ENCODE peak calls at places on chromosomes 2 and 18, in six cellular contexts. O, D, Y, E, M and H are unnamed samples.

GRCh38 chr2:84970266-84970955 is 550 bp upstream of the KCMF1 start:
- DNase-seq in M (peak), O (peak), Y (peak), D (no peak), E (no peak), H (no peak)

GRCh38 chr18:58362027-58362575 is 266.8 kb downstream of the ALPK2 start:
- DNase-seq in E (no peak), O (peak), Y (no peak), M (no peak), D (peak), H (no peak)

GRCh38 chr18:22186484-22186971 is 17.1 kb downstream of the GATA6 start:
- DNase-seq in D (no peak), M (no peak), E (no peak), Y (no peak), O (no peak), H (no peak)

GRCh38 chr2:230924092-230924469 is 961 bp downstream of the GPR55 start:
- DNase-seq in D (no peak), O (no peak), Y (no peak), E (no peak), M (no peak), H (no peak)

GRCh38 chr2:11398710-11399109 is 54.3 kb upstream of the ROCK2 start:
- DNase-seq in D (no peak), M (no peak), Y (no peak), O (no peak), E (no peak), H (no peak)

GRCh38 chr2:214881647-214882205 is 72.2 kb upstream of the BARD1 start:
- DNase-seq in O (no peak), D (no peak), E (no peak), M (no peak), Y (no peak), H (peak)

GRCh38 chr2:64021578-64021977 is 2.4 kb upstream of the VPS54 start:
- DNase-seq in E (peak), M (no peak), O (peak), Y (no peak), D (no peak), H (no peak)

GRCh38 chr2:52703004-52703403 is 1064.6 kb upstream of the CHAC2 start:
- DNase-seq in M (no peak), D (no peak), E (no peak), O (no peak), Y (no peak), H (no peak)

GRCh38 chr2:38281095-38281742 is 95.9 kb downstream of the ATL2 start:
- DNase-seq in Y (no peak), O (no peak), D (no peak), M (no peak), E (no peak), H (no peak)

GRCh38 chr2:180763249-180763989 is 217.0 kb upstream of the UBE2E3 start:
- DNase-seq in O (no peak), D (no peak), Y (no peak), E (peak), M (no peak), H (no peak)

GRCh38 chr2:45627911-45628310 is 16.8 kb upstream of the SRBD1 start:
- DNase-seq in O (peak), D (no peak), E (no peak), Y (no peak), M (no peak), H (no peak)

GRCh38 chr2:128361376-128362131 is 42.9 kb upstream of the HS6ST1 start:
- DNase-seq in M (no peak), O (no peak), Y (no peak), E (no peak), D (no peak), H (no peak)

GRCh38 chr2:219551412-219551811 is 7.6 kb downstream of the TMEM198 start:
- DNase-seq in Y (no peak), M (peak), D (no peak), E (no peak), O (peak), H (no peak)

GRCh38 chr2:231642631-231643493 is 50.2 kb downstream of the TEX44 start:
- DNase-seq in M (peak), O (peak), E (peak), Y (peak), D (peak), H (peak)

GRCh38 chr2:186017278-186017677 is 278.7 kb downstream of the FSIP2 start:
- DNase-seq in O (no peak), E (no peak), D (no peak), M (no peak), Y (no peak), H (no peak)

GRCh38 chr2:102000813-102001766 is 9.3 kb downstream of the IL1R2 start:
- DNase-seq in O (no peak), E (no peak), Y (no peak), M (no peak), D (no peak), H (no peak)

GRCh38 chr2:102001767-102002142 is 10.0 kb downstream of the IL1R2 start:
- DNase-seq in E (no peak), M (no peak), O (no peak), D (no peak), Y (no peak), H (no peak)

GRCh38 chr2:102000012-102000411 is 8.3 kb downstream of the IL1R2 start:
- DNase-seq in O (no peak), M (no peak), Y (no peak), D (no peak), E (no peak), H (no peak)

GRCh38 chr2:102003696-102004095 is 11.9 kb downstream of the IL1R2 start:
- DNase-seq in D (no peak), O (no peak), E (no peak), Y (no peak), M (no peak), H (no peak)

DNA sequence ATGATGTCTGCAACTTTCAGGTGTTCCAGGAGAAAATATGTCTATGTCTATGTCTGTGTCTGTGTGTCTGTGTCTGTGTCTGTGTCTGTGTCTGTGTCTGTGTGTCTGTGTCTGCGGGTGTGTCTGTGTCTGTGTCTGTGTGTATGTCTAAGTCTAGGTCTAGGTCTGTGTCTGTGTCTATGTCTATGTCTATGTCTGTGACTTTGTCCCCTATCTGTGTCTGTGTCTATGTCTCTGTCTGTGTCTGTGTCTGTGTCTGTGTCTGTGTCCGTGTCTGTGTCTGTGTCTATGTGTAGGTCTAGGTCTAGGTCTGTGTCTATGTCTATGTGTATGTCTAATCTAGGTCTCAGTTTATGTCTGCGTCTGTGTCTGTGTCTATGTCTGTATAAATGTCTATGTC is 10.5 kb downstream of the IL1R2 start:
- DNase-seq in Y (no peak), O (no peak), M (no peak), D (no peak), E (no peak), H (no peak)
- TF ChIP-seq BHLHE40 in Y (no peak), O (no peak), M (no peak), D (no peak), E (no peak), H (no peak)

DNA sequence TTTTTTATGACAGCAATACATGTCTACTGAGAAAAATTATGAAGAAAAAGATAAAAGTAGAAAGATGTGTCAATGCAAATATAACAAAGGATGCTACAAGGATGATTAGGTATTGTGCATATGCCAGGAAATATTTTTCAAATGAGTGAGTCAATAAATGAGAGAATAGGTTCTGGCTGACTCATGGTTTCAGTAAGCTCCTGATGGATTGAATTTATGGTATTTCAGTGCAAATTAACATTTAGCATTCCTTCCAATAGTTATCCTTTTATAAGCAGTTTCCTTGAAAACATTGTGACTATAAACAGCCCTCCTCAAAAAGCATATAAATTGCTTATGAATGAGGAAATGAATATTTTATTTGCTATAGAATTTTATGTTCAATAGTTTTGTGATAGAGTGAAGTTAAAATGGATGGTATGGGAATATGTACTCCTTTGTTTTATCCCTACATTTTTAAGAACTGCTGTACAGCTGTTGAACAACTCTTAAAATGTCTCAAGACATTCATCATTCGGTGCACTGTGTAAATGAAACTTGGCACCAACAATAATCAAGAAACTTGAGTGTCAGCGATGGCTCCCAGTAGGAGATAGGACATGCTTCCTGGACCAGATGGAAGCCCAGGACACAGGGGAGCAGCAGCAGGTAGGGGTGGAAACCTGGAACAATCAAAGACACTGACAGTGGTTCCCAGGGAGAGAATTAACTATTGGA is 144.7 kb downstream of the PMAIP1 start:
- DNase-seq in D (peak), E (no peak), Y (no peak), O (peak), M (no peak), H (no peak)
- TF ChIP-seq BHLHE40 in D (no peak), E (no peak), Y (no peak), O (no peak), M (no peak), H (no peak)

DNA sequence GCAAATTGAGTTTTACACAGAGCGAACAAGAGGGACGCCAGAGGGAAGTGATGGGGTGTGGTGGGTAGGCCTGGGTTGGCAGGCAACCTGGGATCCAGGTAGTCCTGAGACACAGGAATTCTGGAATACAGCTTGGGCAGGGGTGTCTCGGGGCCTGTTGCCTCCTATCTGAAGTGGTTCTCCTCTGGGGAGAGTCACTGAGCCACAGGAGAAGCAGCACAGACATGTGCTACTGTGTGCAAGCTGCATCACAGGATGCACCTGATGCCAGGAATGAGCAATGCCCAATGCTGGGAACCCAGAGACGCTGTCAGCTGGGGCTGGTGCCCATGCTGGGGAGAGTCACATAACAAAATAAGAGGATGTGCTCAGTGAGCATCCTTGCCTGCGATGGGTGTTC is 100.7 kb downstream of the TEX51 start:
- DNase-seq in Y (no peak), D (no peak), E (no peak), O (no peak), M (no peak), H (no peak)
- TF ChIP-seq BHLHE40 in Y (no peak), D (no peak), E (no peak), O (no peak), M (no peak), H (no peak)

DNA sequence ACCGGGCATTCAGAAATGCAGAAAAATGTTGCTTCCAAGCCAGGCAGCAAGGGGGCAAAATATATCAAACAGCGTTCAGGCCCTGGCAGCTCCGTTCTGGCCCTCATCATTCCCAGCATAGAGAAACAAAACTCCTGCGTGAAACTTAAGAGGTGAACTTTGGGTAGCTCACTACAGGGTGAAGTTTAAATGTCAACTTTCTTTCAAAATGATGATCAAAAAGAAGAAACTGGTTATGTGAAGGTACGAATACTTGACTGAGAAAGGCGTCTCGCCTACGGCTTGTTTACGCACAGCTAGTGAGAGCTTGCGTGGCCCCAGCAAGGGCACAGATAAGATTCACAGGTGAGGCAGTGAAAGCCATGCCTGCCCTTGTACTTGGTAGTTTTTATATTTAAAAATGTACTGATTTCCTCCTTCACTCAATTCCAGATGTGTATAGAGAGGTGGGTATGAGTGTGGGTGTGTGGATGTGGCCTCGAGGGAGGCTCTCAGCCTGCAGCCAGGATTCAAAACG is 127.5 kb downstream of the NFATC1 start:
- DNase-seq in D (no peak), M (no peak), Y (no peak), O (no peak), E (no peak), H (no peak)
- TF ChIP-seq BHLHE40 in D (no peak), M (no peak), Y (no peak), O (no peak), E (no peak), H (no peak)

DNA sequence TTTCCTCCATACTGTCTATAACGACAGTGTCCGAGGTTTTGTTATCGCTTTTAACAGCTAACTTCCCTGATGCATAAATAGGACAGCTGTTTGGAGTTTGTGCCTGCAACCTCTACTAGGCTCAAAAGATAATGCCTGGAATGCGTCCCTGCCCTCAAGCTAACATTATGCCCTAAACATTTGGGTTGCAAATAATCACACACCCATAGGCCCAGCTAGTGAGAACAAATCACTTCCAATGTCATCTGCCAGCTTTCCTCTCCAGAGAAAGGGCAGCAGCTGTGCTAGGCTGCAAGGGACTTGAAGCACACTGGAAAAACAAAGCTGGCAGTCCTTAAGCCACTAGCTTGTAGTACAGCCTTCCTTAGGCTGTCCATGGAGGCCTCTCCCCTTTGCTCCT is 201.8 kb upstream of the LYPD1 start:
- DNase-seq in M (no peak), E (no peak), D (no peak), O (no peak), Y (no peak), H (no peak)
- TF ChIP-seq BHLHE40 in M (no peak), E (no peak), D (no peak), O (no peak), Y (no peak), H (no peak)

DNA sequence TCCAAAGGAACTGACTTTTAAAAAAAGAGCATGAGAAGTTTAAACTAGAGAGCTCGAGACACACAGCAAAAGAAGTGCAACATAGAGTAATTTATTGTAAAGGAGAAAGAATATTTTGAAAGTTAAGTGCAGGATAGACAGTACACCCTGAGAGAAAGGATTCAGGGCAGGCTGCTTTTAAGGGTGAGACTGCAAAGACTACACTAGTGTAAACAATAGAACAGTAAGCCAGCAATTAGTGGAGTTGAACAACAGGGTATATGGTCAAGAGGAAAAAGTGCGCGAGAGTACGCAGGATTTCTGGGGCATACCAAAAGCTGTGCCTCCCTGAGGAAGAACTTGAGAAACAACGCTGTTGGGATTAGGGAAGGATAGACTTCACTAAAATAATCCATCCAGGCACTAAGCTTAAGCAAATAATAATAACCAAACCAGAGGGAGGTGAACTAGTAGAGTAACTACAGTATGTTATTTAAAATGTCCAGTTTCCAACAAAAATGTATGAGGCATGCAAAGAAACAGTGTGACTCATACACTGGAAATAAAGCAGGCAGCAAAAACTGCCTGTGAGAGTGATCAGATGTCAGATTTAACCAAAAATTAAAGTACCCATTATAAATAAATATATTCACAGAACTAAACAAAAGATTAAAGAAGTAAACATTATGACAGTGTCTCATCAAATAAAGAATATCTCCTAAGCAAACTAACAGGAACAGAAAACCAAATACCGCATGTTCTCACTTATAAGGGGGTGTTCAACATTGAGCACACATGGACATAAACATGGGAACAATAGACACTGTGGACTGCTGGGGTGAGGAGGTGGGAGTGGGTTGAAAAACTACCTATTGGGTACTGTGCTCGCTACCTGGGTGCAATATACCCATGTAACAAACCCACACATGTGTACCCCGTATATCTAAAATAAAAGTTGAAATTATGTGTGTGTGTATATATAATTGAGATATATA is 40.5 kb upstream of the EMILIN2 start:
- DNase-seq in M (no peak), O (peak), E (no peak), Y (no peak), D (no peak), H (no peak)
- TF ChIP-seq BHLHE40 in M (no peak), O (peak), E (no peak), Y (no peak), D (no peak), H (no peak)

GRCh38 chr2:30255026-30255425 is 23.7 kb downstream of the LBH start:
- DNase-seq in M (no peak), Y (no peak), D (no peak), E (no peak), O (no peak), H (no peak)

GRCh38 chr2:30250421-30250820 is 19.1 kb downstream of the LBH start:
- DNase-seq in D (no peak), O (no peak), Y (no peak), E (no peak), M (no peak), H (no peak)

GRCh38 chr2:30254692-30255015 is 23.3 kb downstream of the LBH start:
- DNase-seq in Y (no peak), M (no peak), O (no peak), E (no peak), D (no peak), H (no peak)

GRCh38 chr2:30253873-30254691 is 22.7 kb downstream of the LBH start:
- DNase-seq in O (no peak), M (peak), D (no peak), Y (no peak), E (no peak), H (no peak)

DNA sequence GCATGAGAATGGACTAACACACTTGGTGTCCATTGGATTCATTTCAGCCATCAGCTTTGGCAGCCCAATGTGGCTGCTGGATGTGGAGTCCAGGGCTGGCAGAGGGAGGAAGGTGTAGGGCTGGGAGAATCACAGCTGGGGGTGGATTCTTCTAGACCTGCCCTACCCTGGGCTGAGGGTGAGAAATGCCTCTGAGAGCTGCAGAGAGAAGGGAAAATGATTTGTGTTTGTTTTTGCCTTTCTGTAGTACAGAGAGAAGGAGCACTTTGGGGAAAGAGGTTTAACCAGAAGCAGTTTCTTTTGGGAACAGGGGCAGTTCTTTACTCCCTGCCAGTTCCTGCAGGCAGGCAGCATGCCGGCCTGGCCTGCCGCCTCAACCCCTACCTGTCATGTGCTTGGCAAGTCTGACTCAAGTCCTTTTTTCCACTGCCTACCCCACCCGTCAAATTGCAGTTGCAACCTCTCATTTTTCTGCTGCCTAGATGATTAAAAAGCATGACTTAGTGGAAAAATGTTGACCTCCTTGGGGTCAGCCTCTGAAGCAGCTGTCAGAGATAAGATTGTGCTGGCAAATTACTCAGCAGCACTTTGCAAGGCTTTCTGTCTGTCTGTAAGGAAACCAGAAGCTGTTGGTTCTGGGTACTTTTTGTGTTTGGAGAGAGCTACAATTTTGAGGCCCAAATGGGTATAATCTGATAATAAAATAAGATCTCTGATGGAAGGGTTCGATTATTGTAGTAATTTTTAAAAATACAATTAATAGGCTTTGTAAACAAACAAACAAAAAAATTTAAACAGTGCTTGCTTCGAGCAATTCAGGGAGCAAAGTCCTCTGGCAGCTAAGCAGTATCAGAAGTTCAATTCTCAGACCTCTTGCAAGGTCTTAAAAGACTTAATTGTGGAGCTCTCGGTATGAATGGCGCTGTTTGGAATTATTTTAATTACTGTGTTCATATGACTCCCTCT is 21.7 kb downstream of the LBH start:
- DNase-seq in E (no peak), O (peak), Y (peak), M (peak), D (peak), H (no peak)
- TF ChIP-seq BHLHE40 in E (no peak), O (peak), Y (no peak), M (peak), D (no peak), H (no peak)

GRCh38 chr2:55033076-55033742 is 17.0 kb downstream of the RTN4 start:
- DNase-seq in D (no peak), O (no peak), M (peak), Y (no peak), E (no peak), H (peak)
- TF ChIP-seq BHLHE40 in D (no peak), O (no peak), M (no peak), Y (no peak), E (no peak), H (no peak)

GRCh38 chr2:5743992-5744391 is 51.8 kb downstream of the SOX11 start:
- DNase-seq in O (no peak), Y (no peak), D (no peak), M (no peak), E (no peak), H (no peak)
- TF ChIP-seq BHLHE40 in O (no peak), Y (no peak), D (no peak), M (no peak), E (no peak), H (no peak)